ENCODE peak calls at places on chromosomes 7 and 10, in eight cellular contexts. A is GM13976; Z is glutamatergic neuron; R is HL-60; B is T-helper 9 cell; Y is effector memory CD8-positive, alpha-beta T cell; H is EH; S is NCI-H1048. Q is an unnamed sample.

GRCh38 chr7:55099086-55099831 is 80.4 kb downstream of the EGFR start:
- DNase-seq in H (peak; percentile 46), S (no peak), Z (peak; percentile 35), Y (no peak), A (no peak), B (no peak), R (no peak), Q (no peak)

GRCh38 chr10:15352201-15352600 is 18.9 kb downstream of the FAM171A1 start:
- DNase-seq in R (no peak), B (no peak), H (no peak), S (no peak), Z (no peak), A (no peak), Y (no peak), Q (no peak)

GRCh38 chr10:128062837-128063563 is 63.2 kb downstream of the MKI67 start:
- DNase-seq in Z (no peak), Y (peak; percentile 57), A (peak; percentile 55), R (peak; percentile 90), H (no peak), S (no peak), B (peak; percentile 34), Q (peak; percentile 72)

GRCh38 chr7:84190016-84190705 is 4.4 kb downstream of the SEMA3A start:
- DNase-seq in R (no peak), A (no peak), B (no peak), H (peak; percentile 66), S (no peak), Z (no peak), Y (no peak), Q (no peak)

GRCh38 chr10:128150045-128150493 is 23.8 kb upstream of the MKI67 start:
- DNase-seq in A (peak; percentile 93), R (peak; percentile 62), Z (peak; percentile 86), H (peak; percentile 61), Y (peak; percentile 78), B (peak; percentile 75), S (no peak), Q (peak; percentile 75)

GRCh38 chr7:130380121-130380860 is at the start of gene CPA1:
- DNase-seq in R (no peak), A (no peak), S (no peak), Z (peak; percentile 33), Y (no peak), B (no peak), H (no peak), Q (no peak)

GRCh38 chr7:139044813-139045794 is 9.3 kb upstream of the ZC3HAV1L start:
- DNase-seq in H (no peak), A (no peak), S (no peak), Z (no peak), B (no peak), Y (no peak), R (no peak), Q (no peak)

GRCh38 chr10:51397695-51398094 is 301.7 kb downstream of the CSTF2T start:
- DNase-seq in R (no peak), B (no peak), H (peak; percentile 72), Y (no peak), A (no peak), S (no peak), Z (no peak), Q (no peak)

GRCh38 chr10:106582291-106582690 is 582.2 kb downstream of the SORCS1 start:
- DNase-seq in Y (no peak), S (no peak), B (no peak), H (peak; percentile 57), Z (no peak), R (no peak), A (no peak), Q (no peak)

GRCh38 chr10:125145636-125146035 is 14.7 kb downstream of the CTBP2 start:
- DNase-seq in Y (no peak), R (no peak), S (no peak), B (no peak), A (no peak), H (no peak), Z (no peak), Q (no peak)

GRCh38 chr10:20535846-20536245 is 361.3 kb downstream of the NEBL start:
- DNase-seq in S (no peak), Y (no peak), R (no peak), A (no peak), B (no peak), H (no peak), Z (no peak), Q (no peak)

GRCh38 chr7:7799138-7799537 is 80.7 kb upstream of the RPA3 start:
- DNase-seq in B (no peak), Y (no peak), R (no peak), Z (no peak), A (no peak), S (no peak), H (peak; percentile 18), Q (no peak)

GRCh38 chr7:129466796-129467195 is 32.6 kb downstream of the STRIP2 start:
- DNase-seq in Y (no peak), S (no peak), A (no peak), Z (no peak), B (no peak), H (no peak), R (no peak), Q (no peak)

GRCh38 chr10:18238875-18239485 is 98.8 kb downstream of the CACNB2 start:
- DNase-seq in R (no peak), B (no peak), A (peak; percentile 35), Z (no peak), Y (no peak), S (no peak), H (peak; percentile 50), Q (no peak)

GRCh38 chr10:95214369-95214768 is 20.3 kb downstream of the ACSM6 start:
- DNase-seq in R (no peak), Y (no peak), B (no peak), A (no peak), H (peak; percentile 59), S (no peak), Z (no peak), Q (no peak)

GRCh38 chr7:2171855-2172254 is 60.9 kb downstream of the MAD1L1 start:
- DNase-seq in Y (no peak), Z (no peak), R (no peak), S (no peak), B (no peak), A (no peak), H (no peak), Q (no peak)

GRCh38 chr10:75388082-75388481 is 13.5 kb downstream of the ZNF503 start:
- DNase-seq in H (no peak), Z (no peak), R (no peak), Y (no peak), S (no peak), B (no peak), A (no peak), Q (no peak)

GRCh38 chr10:114521250-114521649 is 116.9 kb upstream of the AFAP1L2 start:
- DNase-seq in S (no peak), Z (no peak), A (no peak), Y (no peak), H (no peak), R (no peak), B (no peak), Q (no peak)

GRCh38 chr10:1638889-1639418 is 98.4 kb downstream of the ADARB2 start:
- DNase-seq in R (no peak), Y (no peak), Z (no peak), A (no peak), H (no peak), S (no peak), B (no peak), Q (no peak)

GRCh38 chr10:111822661-111823060 is 360.9 kb downstream of the GPAM start:
- DNase-seq in A (no peak), H (no peak), Y (no peak), Z (no peak), S (no peak), B (no peak), R (no peak), Q (no peak)

GRCh38 chr10:89904755-89905154 is 203.4 kb downstream of the KIF20B start:
- DNase-seq in H (no peak), Z (no peak), B (no peak), S (no peak), A (no peak), R (no peak), Y (no peak), Q (no peak)

GRCh38 chr10:43140414-43140813 is 2.2 kb downstream of the CSGALNACT2 start:
- DNase-seq in H (peak; percentile 92), Y (no peak), A (peak; percentile 69), Z (no peak), S (no peak), B (no peak), R (no peak), Q (peak; percentile 46)

Q was measured in GM06990.